ENCODE peak calls at places on chromosomes 12 and 14, in seven cellular contexts. Y is A549, E is upper lobe of right lung, U is B cell, A is HFFc6, D is RWPE2, P is nephron progenitor cell. K is an unnamed sample.
A peak's percentile ranks its signal among the peaks of the same experiment; 100 is the strongest.

GRCh38 chr14:71117839-71118743 is 210.8 kb downstream of the PCNX1 start:
- DNase-seq in A (peak; percentile 87), P (no peak), Y (peak; percentile 11), D (no peak), E (no peak), U (no peak), K (peak; percentile 11)

GRCh38 chr14:79254069-79254775 is 957.1 kb downstream of the DIO2 start:
- DNase-seq in D (no peak), U (no peak), E (no peak), Y (no peak), A (peak; percentile 33), P (no peak), K (no peak)

GRCh38 chr12:78870539-78870938 is 6.0 kb downstream of the SYT1 start:
- DNase-seq in P (no peak), U (no peak), A (no peak), E (no peak), D (no peak), Y (no peak), K (no peak)

GRCh38 chr12:3185260-3185870 is 108.2 kb downstream of the TSPAN9 start:
- DNase-seq in E (no peak), A (no peak), P (no peak), D (no peak), U (no peak), Y (no peak), K (no peak)

GRCh38 chr12:111569363-111570089 is 29.6 kb downstream of the ATXN2 start:
- DNase-seq in D (no peak), P (no peak), A (no peak), E (no peak), U (no peak), Y (no peak), K (no peak)

GRCh38 chr14:29999013-29999539 is 71.4 kb upstream of the PRKD1 start:
- DNase-seq in D (no peak), Y (no peak), A (no peak), U (no peak), E (no peak), P (no peak), K (no peak)

GRCh38 chr12:81389550-81390099 is 311.7 kb downstream of the ACSS3 start:
- DNase-seq in Y (no peak), E (no peak), D (no peak), P (no peak), U (no peak), A (no peak), K (no peak)

GRCh38 chr14:24114536-24115450 is at the start of the genes DCAF11 and NRL:
- DNase-seq in A (peak; percentile 100), Y (peak; percentile 100), D (peak; percentile 100), E (peak; percentile 99), U (peak; percentile 92), P (peak; percentile 98), K (peak; percentile 97)

GRCh38 chr12:94671917-94672316 is 21.6 kb upstream of the TMCC3 start:
- DNase-seq in E (no peak), U (no peak), A (no peak), P (no peak), Y (no peak), D (no peak), K (no peak)

GRCh38 chr12:68247785-68248184 is 5.6 kb downstream of the IL22 start:
- DNase-seq in A (no peak), Y (no peak), U (no peak), D (no peak), E (no peak), P (no peak), K (no peak)

GRCh38 chr12:30753761-30754382 is 879 bp downstream of the CAPRIN2 start:
- DNase-seq in P (no peak), A (peak; percentile 5), Y (peak; percentile 19), D (no peak), U (peak; percentile 7), E (no peak), K (no peak)

GRCh38 chr12:93111791-93112208 is 182.7 kb upstream of the EEA1 start:
- DNase-seq in P (no peak), A (peak; percentile 19), D (no peak), Y (no peak), U (no peak), E (no peak), K (no peak)

GRCh38 chr12:105561981-105562726 is 231.7 kb downstream of the C12orf75 start:
- DNase-seq in Y (peak; percentile 89), E (no peak), U (no peak), P (peak; percentile 39), A (peak; percentile 66), D (peak; percentile 74), K (no peak)

GRCh38 chr14:22147716-22148115 is 441.3 kb downstream of the DAD1 start:
- DNase-seq in A (no peak), D (no peak), U (no peak), E (no peak), P (no peak), Y (no peak), K (no peak)

GRCh38 chr12:60106207-60106606 is 510.4 kb downstream of the SLC16A7 start:
- DNase-seq in Y (peak; percentile 14), P (no peak), D (no peak), E (no peak), A (peak; percentile 48), U (no peak), K (no peak)

GRCh38 chr12:14126692-14127091 is 145.3 kb upstream of the GRIN2B start:
- DNase-seq in A (no peak), E (no peak), U (no peak), P (no peak), Y (no peak), D (no peak), K (no peak)

GRCh38 chr14:56795284-56795622 is 15.0 kb downstream of the OTX2 start:
- DNase-seq in A (no peak), E (no peak), D (no peak), U (no peak), P (no peak), Y (no peak), K (no peak)

GRCh38 chr14:32201816-32202467 is at the start of gene RNU6-7:
- DNase-seq in E (no peak), A (no peak), U (no peak), D (no peak), Y (peak; percentile 78), P (peak; percentile 56), K (no peak)

GRCh38 chr14:28773176-28773575 is 6.6 kb downstream of the FOXG1 start:
- DNase-seq in D (no peak), U (no peak), A (no peak), P (no peak), Y (no peak), E (no peak), K (no peak)

GRCh38 chr14:104659764-104660523 is 29.5 kb upstream of the INF2 start:
- DNase-seq in A (no peak), D (peak; percentile 52), U (no peak), Y (no peak), E (peak; percentile 71), P (no peak), K (peak; percentile 75)

GRCh38 chr12:10364839-10365681 is 24.8 kb downstream of the KLRK1 start:
- DNase-seq in D (no peak), A (peak; percentile 67), P (no peak), E (no peak), U (peak; percentile 61), Y (peak; percentile 53), K (peak; percentile 44)

GRCh38 chr14:101462726-101463565 is 98.3 kb upstream of the DIO3 start:
- DNase-seq in P (no peak), A (no peak), E (no peak), Y (no peak), U (no peak), D (peak; percentile 47), K (no peak)

GRCh38 chr12:50677858-50678257 is 86.0 kb upstream of the ATF1 start:
- DNase-seq in E (no peak), U (no peak), A (peak; percentile 21), P (no peak), Y (no peak), D (no peak), K (no peak)

GRCh38 chr12:88298014-88298682 is 156.0 kb downstream of the TMTC3 start:
- DNase-seq in A (no peak), D (no peak), U (no peak), Y (no peak), P (no peak), E (no peak), K (no peak)

GRCh38 chr12:95151406-95151805 is 65.9 kb downstream of the FGD6 start:
- DNase-seq in A (no peak), Y (no peak), E (no peak), U (no peak), D (no peak), P (no peak), K (no peak)

GRCh38 chr12:71142046-71142445 is 15.8 kb downstream of the TSPAN8 start:
- DNase-seq in P (no peak), Y (no peak), D (no peak), A (no peak), E (no peak), U (no peak), K (no peak)
- TF ChIP-seq CTCF in P (no peak), Y (no peak), D (no peak), A (no peak), E (no peak), U (no peak), K (no peak)

DNA sequence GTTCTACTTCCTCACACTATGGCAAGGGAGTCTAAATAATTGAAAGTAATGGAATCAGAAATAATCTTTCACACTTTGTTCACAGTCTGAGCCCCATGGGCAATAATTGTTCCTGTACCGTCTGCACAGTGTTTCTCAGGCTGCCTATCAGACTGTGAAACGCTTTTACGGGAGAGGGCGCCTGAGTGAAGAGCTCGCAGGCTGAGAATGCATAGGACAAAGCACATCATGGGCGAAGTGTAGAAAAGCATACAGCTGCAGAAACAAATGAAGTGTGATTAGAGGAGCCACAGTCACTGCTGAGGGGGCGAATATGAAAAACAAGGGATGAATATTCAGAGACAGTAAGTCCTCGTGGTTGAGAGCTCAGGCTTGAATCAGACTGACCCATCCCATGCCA is 438.3 kb upstream of the DCN start:
- DNase-seq in E (no peak), D (no peak), Y (no peak), A (no peak), U (no peak), P (no peak), K (no peak)
- TF ChIP-seq CTCF in E (no peak), D (no peak), Y (no peak), A (no peak), U (no peak), P (no peak), K (no peak)

GRCh38 chr14:68896132-68896531 is 83.0 kb downstream of the ACTN1 start:
- DNase-seq in P (no peak), Y (no peak), U (no peak), A (peak; percentile 20), D (no peak), E (no peak), K (no peak)
- TF ChIP-seq CTCF in P (no peak), Y (peak; percentile 19), U (no peak), A (peak; percentile 72), D (peak; percentile 2), E (no peak), K (peak; percentile 3)

GRCh38 chr12:27627123-27627835 is 69.0 kb upstream of the REP15 start:
- DNase-seq in U (no peak), D (no peak), Y (no peak), E (no peak), P (no peak), A (peak; percentile 69), K (peak; percentile 15)
- TF ChIP-seq CTCF in U (no peak), D (no peak), Y (no peak), E (no peak), P (no peak), A (peak; percentile 26), K (no peak)

DNA sequence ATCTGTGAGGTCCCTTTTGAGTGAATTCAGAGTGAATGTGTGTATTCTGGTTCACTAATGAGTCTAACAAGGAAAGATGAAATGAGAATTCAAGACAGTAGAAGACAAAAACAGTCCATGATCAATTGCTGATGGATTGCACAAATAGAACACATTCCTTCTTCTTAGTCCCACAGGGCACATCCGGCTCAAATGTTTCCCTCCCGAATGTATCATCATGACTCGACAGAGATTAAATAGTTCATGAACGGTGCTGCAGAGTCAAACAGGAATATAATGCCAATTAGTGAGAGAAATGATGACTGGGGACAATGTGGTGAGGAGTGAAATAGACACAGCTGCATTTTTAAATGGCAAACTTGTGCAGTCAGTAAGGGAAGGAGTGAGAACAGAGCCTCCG is 11.5 kb upstream of the SFSWAP start:
- DNase-seq in U (no peak), P (no peak), Y (no peak), A (no peak), E (no peak), D (no peak), K (no peak)
- TF ChIP-seq CTCF in U (no peak), P (no peak), Y (no peak), A (no peak), E (no peak), D (no peak), K (no peak)

K was measured in GM20000.